ENCODE peak calls at places on chromosomes 3 and 15, in nine cellular contexts. A is caudate nucleus; X is activated effector memory CD4-positive, alpha-beta T cell treated with anti-CD3 and anti-CD28 coated beads, Interleukin-2, amount 50 U/mL, for 16 hours; R is nucleus accumbens; V is iPS-NIHi11; I is adipocyte; S is nephron progenitor cell; B is astrocyte of the spinal cord; J is fibroblast of the aortic adventitia. Y is an unnamed sample.

GRCh38 chr3:134369861-134370596 is 4.2 kb downstream of the AMOTL2 start:
- DNase-seq in S (no peak), X (peak), A (no peak), R (no peak), B (no peak), J (peak), V (no peak), I (no peak), Y (no peak)

GRCh38 chr3:50162034-50162883 is 7.1 kb downstream of the SEMA3F start:
- DNase-seq in I (no peak), X (no peak), R (no peak), A (no peak), S (no peak), B (no peak), J (no peak), V (no peak), Y (no peak)

GRCh38 chr3:5581743-5582142 is 394.2 kb downstream of the EDEM1 start:
- DNase-seq in J (no peak), A (no peak), I (no peak), R (no peak), X (no peak), B (no peak), S (no peak), V (no peak), Y (no peak)

GRCh38 chr15:32886441-32886840 is 168.6 kb downstream of the GREM1 start:
- DNase-seq in B (no peak), R (no peak), J (no peak), S (peak), A (no peak), I (no peak), X (no peak), V (no peak), Y (no peak)

GRCh38 chr15:79582650-79583049 is 150.5 kb downstream of the MINAR1 start:
- DNase-seq in A (no peak), R (no peak), J (peak), S (no peak), B (no peak), V (no peak), I (no peak), X (no peak), Y (no peak)

GRCh38 chr3:43013743-43014155 is 34.6 kb downstream of the GASK1A start:
- DNase-seq in X (no peak), J (no peak), B (no peak), V (no peak), R (no peak), A (no peak), I (no peak), S (no peak), Y (no peak)

GRCh38 chr3:15292765-15293522 is 39.4 kb downstream of the SH3BP5 start:
- DNase-seq in I (no peak), B (peak), A (no peak), J (peak), R (no peak), X (no peak), S (peak), V (no peak), Y (no peak)

GRCh38 chr3:21745971-21746370 is 5.0 kb downstream of the ZNF385D start:
- DNase-seq in J (peak), B (peak), V (no peak), S (no peak), A (no peak), I (no peak), R (no peak), X (no peak), Y (no peak)

GRCh38 chr15:27495963-27496459 is 525.0 kb downstream of the GABRG3 start:
- DNase-seq in I (no peak), B (no peak), R (no peak), J (no peak), S (no peak), A (no peak), V (no peak), X (no peak), Y (no peak)

GRCh38 chr3:123688241-123688747 is 103.4 kb upstream of the HACD2 start:
- DNase-seq in R (no peak), B (peak), V (no peak), X (no peak), S (no peak), A (no peak), I (peak), J (peak), Y (no peak)

GRCh38 chr3:19348929-19349564 is 200.7 kb downstream of the KCNH8 start:
- DNase-seq in J (peak), A (no peak), V (peak), R (peak), S (peak), X (no peak), B (peak), I (peak), Y (peak)

Y was measured in D341Med.